ENCODE peak calls at places on chromosomes 12 and 14, in eight cellular contexts. D is OCI-LY7, P is neural progenitor cell, O is hepatocyte, H is GM23248, E is GM23338, F is SK-N-SH, C is HCT116. U is an unnamed sample.

GRCh38 chr12:116037941-116038837 is 239.3 kb downstream of the MED13L start:
- DNase-seq in C (no peak), F (no peak), O (peak; percentile 4), D (no peak), H (peak; percentile 68), E (no peak), P (no peak), U (peak; percentile 95)

GRCh38 chr12:107843351-107844311 is 69.1 kb downstream of the ASCL4 start:
- DNase-seq in P (peak; percentile 65), D (no peak), O (peak; percentile 23), C (no peak), E (peak; percentile 70), F (peak; percentile 85), H (peak; percentile 53), U (no peak)

GRCh38 chr12:93882763-93883162 is 205.6 kb downstream of the CRADD start:
- DNase-seq in D (no peak), C (no peak), P (no peak), O (no peak), E (no peak), H (no peak), F (no peak), U (no peak)

GRCh38 chr12:39341179-39341578 is 101.7 kb downstream of the KIF21A start:
- DNase-seq in F (no peak), C (no peak), E (no peak), D (no peak), P (no peak), H (peak; percentile 8), O (no peak), U (no peak)

GRCh38 chr12:52271157-52271556 is 3.3 kb upstream of the KRT86 start:
- DNase-seq in F (no peak), C (no peak), D (no peak), H (peak; percentile 51), E (no peak), P (no peak), O (no peak), U (no peak)

GRCh38 chr12:65121049-65121955 is at the start of gene WIF1:
- DNase-seq in D (no peak), P (peak; percentile 76), C (no peak), F (peak; percentile 69), E (peak; percentile 92), O (peak; percentile 55), H (peak; percentile 38), U (peak; percentile 10)

GRCh38 chr12:93943766-93944165 is 204.6 kb upstream of the PLXNC1 start:
- DNase-seq in H (peak; percentile 90), F (no peak), E (no peak), C (peak; percentile 3), O (no peak), P (no peak), D (no peak), U (peak; percentile 51)

GRCh38 chr12:111730420-111730819 is 36.3 kb upstream of the ALDH2 start:
- DNase-seq in F (no peak), H (no peak), O (no peak), D (peak; percentile 89), E (no peak), C (no peak), P (no peak), U (no peak)

GRCh38 chr12:122974274-122974891 is 661 bp upstream of the OGFOD2 start:
- DNase-seq in O (peak; percentile 99), H (peak; percentile 99), D (peak; percentile 99), P (peak; percentile 99), C (peak; percentile 97), E (peak; percentile 99), F (peak; percentile 93), U (peak; percentile 98)

GRCh38 chr14:71688576-71688975 is 243.7 kb upstream of the RGS6 start:
- DNase-seq in O (peak; percentile 45), P (no peak), C (no peak), E (no peak), F (no peak), H (peak; percentile 45), D (no peak), U (peak; percentile 21)

GRCh38 chr12:124964251-124964650 is 24.7 kb downstream of the DHX37 start:
- DNase-seq in O (no peak), H (no peak), F (no peak), D (no peak), P (no peak), C (no peak), E (no peak), U (no peak)

GRCh38 chr14:55255979-55256378 is 15.2 kb upstream of the FBXO34 start:
- DNase-seq in F (no peak), E (no peak), C (no peak), H (no peak), D (no peak), P (no peak), O (no peak), U (no peak)

DNA sequence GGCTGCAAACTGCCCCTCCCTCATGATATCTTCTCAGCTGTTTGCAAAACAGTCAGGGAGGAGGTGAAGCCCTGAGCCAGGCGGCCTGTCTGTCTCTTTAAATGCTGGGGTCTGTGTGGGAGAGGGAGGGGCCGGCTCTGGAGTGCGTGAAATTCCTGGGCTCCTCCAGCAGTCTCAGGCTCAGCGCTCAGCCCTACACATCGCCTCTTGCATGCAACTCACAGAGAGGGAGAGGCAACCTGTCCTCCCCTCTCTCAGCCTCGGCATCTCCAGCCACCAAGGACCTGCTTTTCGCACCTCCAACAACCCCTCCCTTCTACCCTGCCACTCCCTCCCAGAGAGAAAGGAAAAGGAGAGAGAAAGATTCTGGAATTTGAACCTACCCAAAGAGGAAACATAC is at the start of gene NRXN3:
- DNase-seq in F (peak; percentile 73), C (no peak), O (peak; percentile 53), P (peak; percentile 81), E (peak; percentile 86), H (no peak), D (no peak), U (no peak)
- TF ChIP-seq EZH2phosphoT487 in F (no peak), C (no peak), O (no peak), P (no peak), E (no peak), H (no peak), D (no peak), U (no peak)

DNA sequence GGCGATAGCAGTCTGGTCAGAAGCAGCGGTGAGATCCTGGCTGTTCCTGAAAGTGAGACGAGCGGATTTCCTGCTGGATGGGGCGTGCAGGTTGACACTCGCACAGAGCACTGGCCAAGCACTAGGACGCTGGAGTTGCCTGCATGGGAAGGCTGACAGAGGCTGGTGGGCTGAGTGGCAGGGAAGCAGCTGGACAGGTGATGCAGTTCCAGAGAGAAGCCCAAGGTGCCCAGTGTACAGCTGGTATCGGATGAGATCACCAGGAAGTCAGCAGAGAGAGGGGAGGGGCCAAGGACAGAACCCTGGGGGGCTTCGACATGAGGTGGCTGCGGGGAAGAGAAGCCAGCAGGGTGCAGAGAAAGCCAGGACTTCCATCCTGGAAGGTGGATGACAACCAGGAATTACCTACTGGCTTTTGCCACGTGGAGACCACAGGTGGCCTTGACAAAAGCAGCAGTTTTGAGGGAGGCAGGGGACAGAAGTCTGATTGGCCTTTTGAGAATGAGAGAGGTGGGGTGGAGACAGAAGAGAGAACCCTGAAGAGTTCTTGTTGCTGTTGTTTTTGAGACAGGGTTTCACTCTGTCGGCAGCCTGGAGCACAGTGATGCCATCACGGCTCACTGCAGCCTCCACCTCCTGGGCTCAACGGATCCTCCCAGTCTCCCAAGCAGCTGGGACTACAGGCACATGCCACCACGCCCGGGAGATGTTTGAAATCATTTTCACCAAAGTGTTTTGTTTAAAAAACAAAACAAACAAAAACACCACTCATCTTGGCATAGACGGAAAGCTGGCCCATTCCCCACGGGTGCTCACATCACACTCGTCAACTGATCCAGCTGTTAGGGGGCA is 35.3 kb downstream of the CDC42BPB start:
- DNase-seq in D (no peak), H (peak; percentile 69), P (no peak), E (no peak), C (no peak), F (no peak), O (no peak), U (no peak)
- H3K4me1 ChIP-seq in D (no peaks in the 10 kb centered on the region), H (peaks cover 47% of the 10 kb centered on the region), P (peaks cover 13% of the 10 kb centered on the region), E (peaks cover 23% of the 10 kb centered on the region), C (no peaks in the 10 kb centered on the region), F (peaks cover 10% of the 10 kb centered on the region), O (no peaks in the 10 kb centered on the region), U (peaks cover 42% of the 10 kb centered on the region)

DNA sequence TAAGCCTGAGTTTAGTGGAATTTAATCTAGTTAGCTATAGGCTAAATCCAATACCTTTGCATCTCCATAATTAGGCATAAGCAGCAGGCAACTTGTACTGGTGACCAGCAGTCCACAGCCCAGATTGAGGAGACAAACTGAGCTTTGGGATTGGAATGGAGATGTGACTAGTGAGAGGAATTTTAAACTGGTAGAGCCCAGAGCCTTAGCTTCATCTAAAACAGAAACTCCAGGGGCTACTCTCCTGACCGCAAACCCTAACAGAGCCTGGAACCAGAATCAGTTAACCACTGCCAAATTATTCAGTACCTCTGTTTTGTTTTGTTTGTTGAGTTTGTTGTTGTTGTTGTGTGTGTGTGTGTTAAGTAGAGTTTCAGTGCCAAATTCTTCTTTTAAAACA is 53.2 kb downstream of the TSPAN19 start:
- DNase-seq in O (no peak), F (no peak), E (peak; percentile 21), C (no peak), P (no peak), H (no peak), D (no peak), U (no peak)
- TF ChIP-seq EZH2phosphoT487 in O (no peak), F (no peak), E (no peak), C (no peak), P (no peak), H (no peak), D (no peak), U (no peak)

GRCh38 chr14:54000341-54000811 is 43.8 kb upstream of the BMP4 start:
- DNase-seq in O (no peak), F (no peak), E (no peak), D (no peak), P (no peak), C (no peak), H (peak; percentile 50), U (no peak)

GRCh38 chr14:54002653-54003052 is 46.0 kb upstream of the BMP4 start:
- DNase-seq in P (no peak), E (no peak), F (no peak), H (peak; percentile 76), C (no peak), D (no peak), O (peak; percentile 14), U (no peak)

GRCh38 chr14:54003064-54003463 is 46.4 kb upstream of the BMP4 start:
- DNase-seq in D (no peak), F (no peak), H (no peak), O (no peak), C (no peak), P (no peak), E (no peak), U (peak; percentile 13)

GRCh38 chr14:53999061-53999488 is 42.5 kb upstream of the BMP4 start:
- DNase-seq in E (no peak), P (peak; percentile 12), D (no peak), H (peak; percentile 43), F (no peak), O (peak; percentile 34), C (no peak), U (no peak)

DNA sequence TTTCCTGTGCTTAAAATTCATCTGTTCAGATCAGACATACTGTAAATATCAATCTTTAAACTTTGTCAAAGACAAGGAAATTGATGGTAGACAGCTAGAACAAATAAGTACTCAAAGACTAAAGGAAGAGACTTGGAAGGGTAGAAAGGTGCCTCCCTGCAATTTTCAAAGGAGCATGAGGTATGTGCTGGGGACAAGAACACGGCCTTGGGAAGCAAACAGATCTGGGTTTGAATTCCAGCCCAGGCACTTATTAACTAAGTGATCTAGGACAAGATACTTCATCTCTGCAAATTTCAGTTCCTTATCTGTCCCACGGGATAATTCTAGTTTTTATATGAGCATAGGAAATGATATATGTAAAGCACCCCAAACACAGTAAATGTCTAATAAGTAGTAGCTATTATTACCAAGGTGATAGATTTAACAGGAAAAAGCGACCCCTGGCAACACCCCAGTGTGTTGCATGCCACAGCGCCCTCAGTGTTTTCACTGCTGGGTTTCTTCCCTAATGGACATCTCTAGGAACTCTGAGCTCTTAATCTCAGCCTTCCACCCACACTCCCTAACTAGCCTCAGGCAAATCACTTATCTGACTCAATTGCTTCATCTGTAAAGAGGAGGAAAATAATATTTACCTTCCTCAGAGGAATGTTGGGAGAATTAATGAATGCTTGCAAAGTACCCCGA is 44.7 kb upstream of the BMP4 start:
- DNase-seq in O (no peak), D (peak; percentile 2), H (no peak), P (peak; percentile 34), C (no peak), E (peak; percentile 55), F (no peak), U (no peak)
- H3K4me1 ChIP-seq in O (peaks cover 39% of the 10 kb centered on the region), D (no peaks in the 10 kb centered on the region), H (peaks cover 28% of the 10 kb centered on the region), P (no peaks in the 10 kb centered on the region), C (peaks cover 44% of the 10 kb centered on the region), E (peaks cover 6% of the 10 kb centered on the region), F (no peaks in the 10 kb centered on the region), U (no peaks in the 10 kb centered on the region)

U was measured in PC-3.